ENCODE peak calls at places on chromosomes 3 and 15, in nine cellular contexts. One of them, this sample, is unnamed.

GRCh38 chr15:41017051-41017735 is 63.9 kb downstream of the CHAC1 start:
- DNase-seq in H9: no peak
- DNase-seq in pancreas: no peak
- DNase-seq in GM23338: no peak
- DNase-seq in sigmoid colon: no peak
- DNase-seq in lung: no peak
- DNase-seq in Peyer's patch: no peak
- DNase-seq in cardiac muscle cell: peak
- DNase-seq in psoas muscle: no peak
- DNase-seq in this sample: no peak

GRCh38 chr3:74752290-74752689 is 137.8 kb upstream of the CNTN3 start:
- DNase-seq in cardiac muscle cell: no peak
- DNase-seq in psoas muscle: no peak
- DNase-seq in Peyer's patch: no peak
- DNase-seq in pancreas: no peak
- DNase-seq in GM23338: no peak
- DNase-seq in sigmoid colon: no peak
- DNase-seq in H9: no peak
- DNase-seq in lung: no peak
- DNase-seq in this sample: no peak

GRCh38 chr3:138747229-138747628 is 87.5 kb downstream of the PIK3CB start:
- DNase-seq in psoas muscle: no peak
- DNase-seq in pancreas: no peak
- DNase-seq in lung: no peak
- DNase-seq in H9: no peak
- DNase-seq in cardiac muscle cell: no peak
- DNase-seq in sigmoid colon: no peak
- DNase-seq in GM23338: no peak
- DNase-seq in Peyer's patch: no peak
- DNase-seq in this sample: no peak

GRCh38 chr15:44550256-44550655 is 13.3 kb downstream of the EIF3J start:
- DNase-seq in Peyer's patch: no peak
- DNase-seq in psoas muscle: no peak
- DNase-seq in pancreas: no peak
- DNase-seq in H9: no peak
- DNase-seq in lung: no peak
- DNase-seq in sigmoid colon: no peak
- DNase-seq in cardiac muscle cell: peak
- DNase-seq in GM23338: no peak
- DNase-seq in this sample: no peak

GRCh38 chr3:29057326-29057725 is 223.5 kb upstream of the RBMS3 start:
- DNase-seq in GM23338: peak
- DNase-seq in cardiac muscle cell: peak
- DNase-seq in sigmoid colon: no peak
- DNase-seq in psoas muscle: no peak
- DNase-seq in H9: peak
- DNase-seq in Peyer's patch: no peak
- DNase-seq in lung: no peak
- DNase-seq in pancreas: no peak
- DNase-seq in this sample: peak

GRCh38 chr3:8746780-8747345 is 13.3 kb downstream of the CAV3 start:
- DNase-seq in H9: no peak
- DNase-seq in sigmoid colon: no peak
- DNase-seq in pancreas: no peak
- DNase-seq in lung: no peak
- DNase-seq in cardiac muscle cell: peak
- DNase-seq in psoas muscle: no peak
- DNase-seq in GM23338: no peak
- DNase-seq in Peyer's patch: no peak
- DNase-seq in this sample: no peak

GRCh38 chr3:28915711-28916481 is 365.0 kb upstream of the RBMS3 start:
- DNase-seq in sigmoid colon: peak
- DNase-seq in cardiac muscle cell: peak
- DNase-seq in GM23338: peak
- DNase-seq in Peyer's patch: no peak
- DNase-seq in H9: peak
- DNase-seq in psoas muscle: no peak
- DNase-seq in lung: no peak
- DNase-seq in pancreas: no peak
- DNase-seq in this sample: peak

GRCh38 chr3:9020396-9020795 is 57.1 kb upstream of the RAD18 start:
- DNase-seq in GM23338: no peak
- DNase-seq in H9: no peak
- DNase-seq in sigmoid colon: no peak
- DNase-seq in pancreas: no peak
- DNase-seq in lung: no peak
- DNase-seq in cardiac muscle cell: no peak
- DNase-seq in Peyer's patch: no peak
- DNase-seq in psoas muscle: no peak
- DNase-seq in this sample: no peak

GRCh38 chr3:139481116-139481515 is 4.8 kb upstream of the RBP2 start:
- DNase-seq in pancreas: no peak
- DNase-seq in cardiac muscle cell: no peak
- DNase-seq in H9: no peak
- DNase-seq in lung: no peak
- DNase-seq in psoas muscle: no peak
- DNase-seq in GM23338: peak
- DNase-seq in Peyer's patch: no peak
- DNase-seq in sigmoid colon: no peak
- DNase-seq in this sample: no peak

DNA sequence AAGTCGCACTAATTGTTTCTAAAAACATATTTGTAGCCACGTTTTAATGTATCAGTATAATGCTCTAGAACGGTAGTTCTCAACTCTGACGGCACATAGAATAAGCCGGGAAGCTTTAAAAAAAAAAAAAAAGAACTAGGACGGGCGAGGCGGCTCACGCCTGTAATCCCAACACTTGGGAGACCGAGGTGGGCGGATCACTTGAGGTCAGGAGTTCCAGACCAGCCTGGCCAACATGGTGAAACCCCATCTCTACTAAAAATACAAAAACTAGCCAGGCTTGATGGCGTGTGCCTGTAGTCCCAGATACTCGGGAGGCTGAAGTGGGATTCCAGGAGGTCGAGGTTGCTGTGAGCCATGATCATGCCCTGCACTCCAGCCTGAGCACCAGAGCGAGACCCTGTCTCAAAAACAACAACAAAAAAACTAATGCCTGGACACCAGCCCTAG is 655 bp upstream of the MON1A start:
- DNase-seq in cardiac muscle cell: no peak
- DNase-seq in Peyer's patch: no peak
- DNase-seq in pancreas: no peak
- DNase-seq in H9: no peak
- DNase-seq in GM23338: peak
- DNase-seq in lung: no peak
- DNase-seq in sigmoid colon: no peak
- DNase-seq in psoas muscle: no peak
- DNase-seq in this sample: no peak
- H3K27ac ChIP-seq in cardiac muscle cell: peak
- H3K27ac ChIP-seq in Peyer's patch: peak
- H3K27ac ChIP-seq in pancreas: peak
- H3K27ac ChIP-seq in H9: no peak
- H3K27ac ChIP-seq in GM23338: peak
- H3K27ac ChIP-seq in lung: peak
- H3K27ac ChIP-seq in sigmoid colon: peak
- H3K27ac ChIP-seq in psoas muscle: peak
- H3K27ac ChIP-seq in this sample: no peak

GRCh38 chr15:35159170-35159569 is 74.1 kb upstream of the NANOGP8 start:
- DNase-seq in psoas muscle: no peak
- DNase-seq in cardiac muscle cell: no peak
- DNase-seq in GM23338: no peak
- DNase-seq in Peyer's patch: no peak
- DNase-seq in sigmoid colon: no peak
- DNase-seq in pancreas: no peak
- DNase-seq in H9: no peak
- DNase-seq in lung: no peak
- DNase-seq in this sample: no peak

GRCh38 chr15:35167675-35168074 is 82.6 kb upstream of the NANOGP8 start:
- DNase-seq in psoas muscle: no peak
- DNase-seq in H9: no peak
- DNase-seq in pancreas: no peak
- DNase-seq in sigmoid colon: no peak
- DNase-seq in cardiac muscle cell: no peak
- DNase-seq in lung: no peak
- DNase-seq in Peyer's patch: no peak
- DNase-seq in GM23338: no peak
- DNase-seq in this sample: no peak

GRCh38 chr15:35166730-35167359 is 81.8 kb upstream of the NANOGP8 start:
- DNase-seq in Peyer's patch: no peak
- DNase-seq in lung: no peak
- DNase-seq in cardiac muscle cell: peak
- DNase-seq in pancreas: no peak
- DNase-seq in sigmoid colon: no peak
- DNase-seq in H9: no peak
- DNase-seq in psoas muscle: no peak
- DNase-seq in GM23338: no peak
- DNase-seq in this sample: no peak

DNA sequence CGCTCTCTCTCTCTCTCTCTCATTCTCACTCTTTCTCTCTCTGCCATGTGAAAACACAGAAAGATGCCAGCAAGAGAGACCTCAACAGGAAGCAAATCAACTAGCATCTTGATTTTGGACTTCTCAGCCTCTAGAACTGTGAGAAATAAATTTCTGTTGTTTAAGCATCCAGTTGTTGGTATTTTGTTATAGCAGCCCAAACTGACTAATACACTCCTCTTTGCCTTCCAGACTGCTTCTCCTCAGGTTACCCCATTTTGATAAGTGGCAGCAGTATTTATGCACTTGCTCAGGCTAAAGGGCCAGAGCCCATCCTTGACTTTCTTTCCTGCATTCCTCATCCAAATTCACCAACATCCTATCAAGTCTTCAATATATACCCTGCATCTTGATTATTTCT is 76.6 kb upstream of the NANOGP8 start:
- DNase-seq in H9: no peak
- DNase-seq in pancreas: no peak
- DNase-seq in GM23338: no peak
- DNase-seq in Peyer's patch: no peak
- DNase-seq in lung: no peak
- DNase-seq in sigmoid colon: no peak
- DNase-seq in psoas muscle: no peak
- DNase-seq in cardiac muscle cell: no peak
- DNase-seq in this sample: no peak
- H3K27ac ChIP-seq in H9: no peak
- H3K27ac ChIP-seq in pancreas: no peak
- H3K27ac ChIP-seq in GM23338: no peak
- H3K27ac ChIP-seq in Peyer's patch: no peak
- H3K27ac ChIP-seq in lung: no peak
- H3K27ac ChIP-seq in sigmoid colon: no peak
- H3K27ac ChIP-seq in psoas muscle: no peak
- H3K27ac ChIP-seq in cardiac muscle cell: no peak
- H3K27ac ChIP-seq in this sample: no peak

GRCh38 chr3:46122046-46122445 is 86.1 kb downstream of the CCR1 start:
- DNase-seq in Peyer's patch: no peak
- DNase-seq in pancreas: no peak
- DNase-seq in psoas muscle: no peak
- DNase-seq in H9: no peak
- DNase-seq in lung: no peak
- DNase-seq in GM23338: no peak
- DNase-seq in cardiac muscle cell: peak
- DNase-seq in sigmoid colon: no peak
- DNase-seq in this sample: no peak
- H3K27ac ChIP-seq in Peyer's patch: no peak
- H3K27ac ChIP-seq in pancreas: no peak
- H3K27ac ChIP-seq in psoas muscle: no peak
- H3K27ac ChIP-seq in H9: no peak
- H3K27ac ChIP-seq in lung: no peak
- H3K27ac ChIP-seq in GM23338: no peak
- H3K27ac ChIP-seq in cardiac muscle cell: no peak
- H3K27ac ChIP-seq in sigmoid colon: no peak
- H3K27ac ChIP-seq in this sample: no peak

DNA sequence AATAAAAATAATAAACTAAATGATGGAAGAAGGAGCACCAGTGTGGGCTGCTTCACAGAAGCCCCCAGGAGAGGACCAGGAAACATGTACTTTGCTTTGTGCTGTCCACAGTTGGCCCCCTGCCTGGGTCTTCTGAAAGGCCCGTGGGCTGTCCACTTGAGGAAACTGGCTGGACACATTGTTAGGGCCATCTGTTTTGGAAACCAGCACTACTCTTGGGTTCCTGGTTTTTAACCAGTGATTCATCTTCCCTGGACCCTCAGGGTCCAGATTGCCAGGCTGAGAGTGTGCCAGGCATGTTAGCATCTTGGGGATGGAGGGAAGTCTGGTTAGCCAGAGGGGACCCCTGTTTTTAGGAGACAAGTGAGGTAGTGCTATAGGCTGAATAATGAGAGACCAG is 297.2 kb upstream of the C2CD4B start:
- DNase-seq in lung: no peak
- DNase-seq in cardiac muscle cell: no peak
- DNase-seq in sigmoid colon: peak
- DNase-seq in GM23338: no peak
- DNase-seq in psoas muscle: peak
- DNase-seq in Peyer's patch: no peak
- DNase-seq in pancreas: no peak
- DNase-seq in H9: no peak
- DNase-seq in this sample: no peak
- H3K27ac ChIP-seq in lung: no peak
- H3K27ac ChIP-seq in cardiac muscle cell: no peak
- H3K27ac ChIP-seq in sigmoid colon: no peak
- H3K27ac ChIP-seq in GM23338: no peak
- H3K27ac ChIP-seq in psoas muscle: peak
- H3K27ac ChIP-seq in Peyer's patch: no peak
- H3K27ac ChIP-seq in pancreas: no peak
- H3K27ac ChIP-seq in H9: no peak
- H3K27ac ChIP-seq in this sample: no peak

This sample was measured in neural progenitor cell.